ENCODE peak calls at places on chromosomes 1 and 21, in seven cellular contexts. E, B, P, A, I, K and X are unnamed samples.

GRCh38 chr21:45020629-45021427 is 53.6 kb upstream of the ADARB1 start:
- DNase-seq in E (no peak), B (no peak), P (no peak), A (no peak), I (no peak), K (no peak), X (peak; percentile 67)

GRCh38 chr1:20437640-20438039 is 48.4 kb downstream of the CAMK2N1 start:
- DNase-seq in E (no peak), B (no peak), P (no peak), A (no peak), I (no peak), K (no peak), X (no peak)

GRCh38 chr1:235710665-235711064 is 61.1 kb upstream of the GNG4 start:
- DNase-seq in E (no peak), B (no peak), P (no peak), A (no peak), I (no peak), K (no peak), X (no peak)

GRCh38 chr21:33334824-33335223 is 10.1 kb downstream of the IFNAR1 start:
- DNase-seq in E (no peak), B (no peak), P (no peak), A (no peak), I (no peak), K (no peak), X (no peak)

GRCh38 chr1:89149976-89150375 is 24.1 kb upstream of the GBP2 start:
- DNase-seq in E (no peak), B (no peak), P (no peak), A (no peak), I (no peak), K (no peak), X (no peak)

GRCh38 chr1:94898486-94899385 is 28.2 kb downstream of the CNN3 start:
- DNase-seq in E (no peak), B (no peak), P (no peak), A (no peak), I (no peak), K (no peak), X (no peak)

GRCh38 chr1:91707114-91707889 is 178.6 kb downstream of the TGFBR3 start:
- DNase-seq in E (no peak), B (no peak), P (no peak), A (no peak), I (no peak), K (no peak), X (no peak)

GRCh38 chr1:158180741-158181576 is at the start of gene CD1D:
- DNase-seq in E (no peak), B (no peak), P (no peak), A (peak; percentile 79), I (no peak), K (no peak), X (peak; percentile 62)

GRCh38 chr1:201708085-201708512 is 120.9 kb upstream of the IPO9 start:
- DNase-seq in E (no peak), B (peak; percentile 44), P (no peak), A (peak; percentile 13), I (no peak), K (no peak), X (no peak)

GRCh38 chr1:106978477-106979322 is 77.8 kb upstream of the PRMT6 start:
- DNase-seq in E (no peak), B (no peak), P (no peak), A (peak; percentile 24), I (peak; percentile 4), K (peak; percentile 26), X (no peak)

GRCh38 chr21:45974073-45975016 is 7.2 kb upstream of the COL6A1 start:
- DNase-seq in E (no peak), B (peak; percentile 75), P (peak; percentile 61), A (no peak), I (no peak), K (peak; percentile 87), X (peak; percentile 97)

GRCh38 chr1:162020145-162020544 is 3.5 kb downstream of the OLFML2B start:
- DNase-seq in E (no peak), B (no peak), P (no peak), A (no peak), I (no peak), K (no peak), X (peak; percentile 69)

GRCh38 chr1:156942176-156942575 is 21.7 kb downstream of the LRRC71 start:
- DNase-seq in E (no peak), B (no peak), P (no peak), A (no peak), I (no peak), K (no peak), X (peak; percentile 38)

GRCh38 chr1:76005755-76006154 is 68.8 kb upstream of the ST6GALNAC3 start:
- DNase-seq in E (no peak), B (no peak), P (no peak), A (no peak), I (no peak), K (no peak), X (no peak)

GRCh38 chr1:43367904-43368645 is at the start of gene ELOVL1:
- DNase-seq in E (peak; percentile 67), B (peak; percentile 91), P (peak; percentile 95), A (peak; percentile 85), I (peak; percentile 86), K (peak; percentile 89), X (peak; percentile 99)

GRCh38 chr1:91217911-91218310 is 186.7 kb downstream of the HFM1 start:
- DNase-seq in E (no peak), B (no peak), P (no peak), A (no peak), I (no peak), K (no peak), X (no peak)

GRCh38 chr1:223713546-223714420 is 1.4 kb downstream of the CAPN2 start:
- DNase-seq in E (no peak), B (no peak), P (no peak), A (no peak), I (no peak), K (peak; percentile 73), X (peak; percentile 73)

GRCh38 chr1:157193702-157194391 is 55.7 kb upstream of the ETV3 start:
- DNase-seq in E (no peak), B (peak; percentile 59), P (peak; percentile 82), A (peak; percentile 77), I (peak; percentile 39), K (peak; percentile 70), X (peak; percentile 94)

GRCh38 chr1:117815926-117816325 is 113.5 kb downstream of the GDAP2 start:
- DNase-seq in E (no peak), B (no peak), P (no peak), A (no peak), I (no peak), K (no peak), X (no peak)

GRCh38 chr1:74733616-74734484 is 898 bp downstream of the TYW3 start:
- DNase-seq in E (no peak), B (peak; percentile 74), P (peak; percentile 29), A (peak; percentile 73), I (peak; percentile 59), K (peak; percentile 86), X (peak; percentile 23)

GRCh38 chr1:169452921-169453320 is 25.6 kb upstream of the CCDC181 start:
- DNase-seq in E (no peak), B (no peak), P (no peak), A (no peak), I (no peak), K (no peak), X (no peak)

GRCh38 chr1:109762821-109763645 is 690 bp downstream of the EPS8L3 start:
- DNase-seq in E (no peak), B (no peak), P (no peak), A (no peak), I (peak; percentile 26), K (peak; percentile 73), X (peak; percentile 95)

GRCh38 chr1:223201967-223202366 is 58.9 kb upstream of the TLR5 start:
- DNase-seq in E (no peak), B (no peak), P (no peak), A (no peak), I (no peak), K (no peak), X (no peak)

GRCh38 chr1:58422436-58422835 is 124.1 kb downstream of the OMA1 start:
- DNase-seq in E (no peak), B (no peak), P (no peak), A (no peak), I (no peak), K (no peak), X (no peak)

GRCh38 chr1:17016317-17016661 is 4.6 kb upstream of the ATP13A2 start:
- DNase-seq in E (no peak), B (no peak), P (no peak), A (no peak), I (peak; percentile 48), K (peak; percentile 63), X (peak; percentile 92)

GRCh38 chr21:44854391-44854663 is 19.2 kb downstream of the PTTG1IP start:
- DNase-seq in E (no peak), B (no peak), P (no peak), A (no peak), I (no peak), K (no peak), X (peak; percentile 37)